ENCODE peak calls at places on chromosomes 6 and 20, in eight cellular contexts. Y, O, H, V, E, A, B and T are unnamed samples.

GRCh38 chr6:37160922-37161778 is 8.8 kb upstream of the PIM1 start:
- DNase-seq in A (peak; percentile 83), E (no peak), O (peak; percentile 58), H (no peak), B (no peak), Y (peak; percentile 80), V (peak; percentile 23), T (peak; percentile 39)

GRCh38 chr20:6501061-6501460 is 266.4 kb upstream of the BMP2 start:
- DNase-seq in A (peak; percentile 76), V (peak; percentile 22), O (peak; percentile 19), H (peak; percentile 88), E (no peak), B (peak; percentile 97), Y (no peak), T (peak; percentile 62)

GRCh38 chr6:69343856-69344255 is 453.0 kb downstream of the LMBRD1 start:
- DNase-seq in O (no peak), H (no peak), E (no peak), A (peak; percentile 1), Y (no peak), B (no peak), V (no peak), T (no peak)

GRCh38 chr6:10510592-10511367 is 10.4 kb upstream of the GCNT2 start:
- DNase-seq in E (peak; percentile 63), O (peak; percentile 11), A (peak; percentile 51), H (peak; percentile 83), Y (peak; percentile 79), B (peak; percentile 53), V (peak; percentile 66), T (peak; percentile 22)

GRCh38 chr6:106446287-106446885 is 85.9 kb downstream of the CRYBG1 start:
- DNase-seq in V (no peak), O (peak; percentile 10), H (no peak), Y (peak; percentile 58), A (peak; percentile 38), E (peak; percentile 30), B (no peak), T (peak; percentile 33)

GRCh38 chr20:33477386-33478234 is 12.3 kb upstream of the CBFA2T2 start:
- DNase-seq in E (peak; percentile 86), V (no peak), B (no peak), Y (no peak), H (no peak), O (no peak), A (no peak), T (no peak)

GRCh38 chr6:127102299-127102698 is 16.2 kb upstream of the RSPO3 start:
- DNase-seq in O (peak; percentile 98), Y (no peak), B (peak; percentile 96), E (no peak), A (peak; percentile 62), H (peak; percentile 29), V (peak; percentile 80), T (peak; percentile 80)

GRCh38 chr6:165652766-165653165 is 10.3 kb downstream of the PDE10A start:
- DNase-seq in A (no peak), Y (no peak), O (no peak), H (peak; percentile 55), E (no peak), V (no peak), B (no peak), T (no peak)

GRCh38 chr6:158043586-158044524 is 62.2 kb downstream of the SYNJ2 start:
- DNase-seq in H (no peak), B (no peak), Y (no peak), O (peak; percentile 59), V (no peak), E (no peak), A (no peak), T (peak; percentile 51)